ENCODE peak calls at places on chromosomes 11 and 22, in eight cellular contexts. One of them, this sample, is unnamed.

GRCh38 chr11:74675761-74676160 is 55.5 kb downstream of the CHRDL2 start:
- DNase-seq in fibroblast of pulmonary artery: no peak
- DNase-seq in HFF-Myc: no peak
- DNase-seq in non-pigmented ciliary epithelial cell: no peak
- DNase-seq in left lobe of liver: no peak
- DNase-seq in hepatic stellate cell: no peak
- DNase-seq in heart left ventricle: no peak
- DNase-seq in stimulated activated CD4-positive, alpha-beta T cell treated with anti-CD3 and anti-CD28 coated beads, Interleukin-4, amount 100 ng/mL, for 48 hours: no peak
- DNase-seq in this sample: no peak

GRCh38 chr11:114296190-114296978 is at the start of gene NNMT:
- DNase-seq in left lobe of liver: peak
- DNase-seq in heart left ventricle: peak
- DNase-seq in non-pigmented ciliary epithelial cell: peak
- DNase-seq in HFF-Myc: peak
- DNase-seq in hepatic stellate cell: peak
- DNase-seq in stimulated activated CD4-positive, alpha-beta T cell treated with anti-CD3 and anti-CD28 coated beads, Interleukin-4, amount 100 ng/mL, for 48 hours: no peak
- DNase-seq in fibroblast of pulmonary artery: peak
- DNase-seq in this sample: no peak

GRCh38 chr11:61553373-61554171 is 27.3 kb downstream of the SYT7 start:
- DNase-seq in left lobe of liver: no peak
- DNase-seq in fibroblast of pulmonary artery: no peak
- DNase-seq in HFF-Myc: no peak
- DNase-seq in heart left ventricle: no peak
- DNase-seq in non-pigmented ciliary epithelial cell: no peak
- DNase-seq in stimulated activated CD4-positive, alpha-beta T cell treated with anti-CD3 and anti-CD28 coated beads, Interleukin-4, amount 100 ng/mL, for 48 hours: no peak
- DNase-seq in hepatic stellate cell: no peak
- DNase-seq in this sample: peak

GRCh38 chr11:18383388-18384156 is 10.8 kb upstream of the LDHA start:
- DNase-seq in stimulated activated CD4-positive, alpha-beta T cell treated with anti-CD3 and anti-CD28 coated beads, Interleukin-4, amount 100 ng/mL, for 48 hours: peak
- DNase-seq in hepatic stellate cell: peak
- DNase-seq in non-pigmented ciliary epithelial cell: peak
- DNase-seq in HFF-Myc: peak
- DNase-seq in fibroblast of pulmonary artery: peak
- DNase-seq in left lobe of liver: peak
- DNase-seq in heart left ventricle: peak
- DNase-seq in this sample: peak

GRCh38 chr22:22745225-22746060 is 101.0 kb downstream of the GGTLC2 start:
- DNase-seq in non-pigmented ciliary epithelial cell: no peak
- DNase-seq in HFF-Myc: no peak
- DNase-seq in hepatic stellate cell: no peak
- DNase-seq in fibroblast of pulmonary artery: peak
- DNase-seq in heart left ventricle: no peak
- DNase-seq in left lobe of liver: no peak
- DNase-seq in stimulated activated CD4-positive, alpha-beta T cell treated with anti-CD3 and anti-CD28 coated beads, Interleukin-4, amount 100 ng/mL, for 48 hours: peak
- DNase-seq in this sample: peak

GRCh38 chr11:17972987-17973386 is 39.9 kb downstream of the SERGEF start:
- DNase-seq in heart left ventricle: peak
- DNase-seq in non-pigmented ciliary epithelial cell: peak
- DNase-seq in fibroblast of pulmonary artery: peak
- DNase-seq in left lobe of liver: no peak
- DNase-seq in HFF-Myc: peak
- DNase-seq in hepatic stellate cell: peak
- DNase-seq in stimulated activated CD4-positive, alpha-beta T cell treated with anti-CD3 and anti-CD28 coated beads, Interleukin-4, amount 100 ng/mL, for 48 hours: no peak
- DNase-seq in this sample: peak

GRCh38 chr11:1597981-1598380 is at the start of gene KRTAP5-2:
- DNase-seq in heart left ventricle: no peak
- DNase-seq in stimulated activated CD4-positive, alpha-beta T cell treated with anti-CD3 and anti-CD28 coated beads, Interleukin-4, amount 100 ng/mL, for 48 hours: no peak
- DNase-seq in non-pigmented ciliary epithelial cell: no peak
- DNase-seq in fibroblast of pulmonary artery: no peak
- DNase-seq in left lobe of liver: no peak
- DNase-seq in hepatic stellate cell: no peak
- DNase-seq in HFF-Myc: no peak
- DNase-seq in this sample: no peak

GRCh38 chr11:119529063-119529845 is 106.3 kb upstream of the THY1 start:
- DNase-seq in hepatic stellate cell: no peak
- DNase-seq in heart left ventricle: no peak
- DNase-seq in non-pigmented ciliary epithelial cell: no peak
- DNase-seq in left lobe of liver: no peak
- DNase-seq in fibroblast of pulmonary artery: no peak
- DNase-seq in HFF-Myc: no peak
- DNase-seq in stimulated activated CD4-positive, alpha-beta T cell treated with anti-CD3 and anti-CD28 coated beads, Interleukin-4, amount 100 ng/mL, for 48 hours: no peak
- DNase-seq in this sample: no peak

GRCh38 chr22:46586123-46586519 is 34.1 kb upstream of the GRAMD4 start:
- DNase-seq in non-pigmented ciliary epithelial cell: no peak
- DNase-seq in stimulated activated CD4-positive, alpha-beta T cell treated with anti-CD3 and anti-CD28 coated beads, Interleukin-4, amount 100 ng/mL, for 48 hours: no peak
- DNase-seq in heart left ventricle: peak
- DNase-seq in hepatic stellate cell: no peak
- DNase-seq in fibroblast of pulmonary artery: no peak
- DNase-seq in left lobe of liver: no peak
- DNase-seq in HFF-Myc: no peak
- DNase-seq in this sample: no peak

GRCh38 chr11:120120805-120121335 is 17.0 kb downstream of the TRIM29 start:
- DNase-seq in stimulated activated CD4-positive, alpha-beta T cell treated with anti-CD3 and anti-CD28 coated beads, Interleukin-4, amount 100 ng/mL, for 48 hours: no peak
- DNase-seq in fibroblast of pulmonary artery: no peak
- DNase-seq in non-pigmented ciliary epithelial cell: no peak
- DNase-seq in HFF-Myc: no peak
- DNase-seq in left lobe of liver: no peak
- DNase-seq in hepatic stellate cell: no peak
- DNase-seq in heart left ventricle: no peak
- DNase-seq in this sample: no peak

GRCh38 chr11:72814139-72814830 is at the start of gene ATG16L2:
- DNase-seq in stimulated activated CD4-positive, alpha-beta T cell treated with anti-CD3 and anti-CD28 coated beads, Interleukin-4, amount 100 ng/mL, for 48 hours: peak
- DNase-seq in HFF-Myc: no peak
- DNase-seq in left lobe of liver: peak
- DNase-seq in heart left ventricle: peak
- DNase-seq in non-pigmented ciliary epithelial cell: no peak
- DNase-seq in hepatic stellate cell: peak
- DNase-seq in fibroblast of pulmonary artery: peak
- DNase-seq in this sample: peak

GRCh38 chr22:23716811-23717801 is 26.3 kb downstream of the RGL4 start:
- DNase-seq in fibroblast of pulmonary artery: peak
- DNase-seq in left lobe of liver: peak
- DNase-seq in heart left ventricle: peak
- DNase-seq in stimulated activated CD4-positive, alpha-beta T cell treated with anti-CD3 and anti-CD28 coated beads, Interleukin-4, amount 100 ng/mL, for 48 hours: peak
- DNase-seq in hepatic stellate cell: peak
- DNase-seq in non-pigmented ciliary epithelial cell: peak
- DNase-seq in HFF-Myc: peak
- DNase-seq in this sample: peak

GRCh38 chr11:119355091-119355843 is 8.8 kb upstream of the MFRP start:
- DNase-seq in fibroblast of pulmonary artery: no peak
- DNase-seq in HFF-Myc: no peak
- DNase-seq in hepatic stellate cell: no peak
- DNase-seq in stimulated activated CD4-positive, alpha-beta T cell treated with anti-CD3 and anti-CD28 coated beads, Interleukin-4, amount 100 ng/mL, for 48 hours: no peak
- DNase-seq in non-pigmented ciliary epithelial cell: no peak
- DNase-seq in left lobe of liver: no peak
- DNase-seq in heart left ventricle: no peak
- DNase-seq in this sample: no peak

GRCh38 chr11:10743354-10744035 is 7.6 kb upstream of the CTR9 start:
- DNase-seq in left lobe of liver: no peak
- DNase-seq in non-pigmented ciliary epithelial cell: no peak
- DNase-seq in stimulated activated CD4-positive, alpha-beta T cell treated with anti-CD3 and anti-CD28 coated beads, Interleukin-4, amount 100 ng/mL, for 48 hours: no peak
- DNase-seq in heart left ventricle: no peak
- DNase-seq in hepatic stellate cell: no peak
- DNase-seq in fibroblast of pulmonary artery: no peak
- DNase-seq in HFF-Myc: no peak
- DNase-seq in this sample: no peak

GRCh38 chr11:2579315-2580060 is 120.3 kb downstream of the KCNQ1OT1 start:
- DNase-seq in hepatic stellate cell: no peak
- DNase-seq in non-pigmented ciliary epithelial cell: no peak
- DNase-seq in heart left ventricle: peak
- DNase-seq in left lobe of liver: peak
- DNase-seq in fibroblast of pulmonary artery: no peak
- DNase-seq in HFF-Myc: no peak
- DNase-seq in stimulated activated CD4-positive, alpha-beta T cell treated with anti-CD3 and anti-CD28 coated beads, Interleukin-4, amount 100 ng/mL, for 48 hours: no peak
- DNase-seq in this sample: peak

GRCh38 chr11:28858076-28858475 is 749.9 kb downstream of the METTL15 start:
- DNase-seq in hepatic stellate cell: no peak
- DNase-seq in stimulated activated CD4-positive, alpha-beta T cell treated with anti-CD3 and anti-CD28 coated beads, Interleukin-4, amount 100 ng/mL, for 48 hours: no peak
- DNase-seq in fibroblast of pulmonary artery: no peak
- DNase-seq in HFF-Myc: peak
- DNase-seq in non-pigmented ciliary epithelial cell: no peak
- DNase-seq in heart left ventricle: no peak
- DNase-seq in left lobe of liver: no peak
- DNase-seq in this sample: no peak

GRCh38 chr11:74492974-74493815 is at the start of gene LIPT2:
- DNase-seq in hepatic stellate cell: peak
- DNase-seq in stimulated activated CD4-positive, alpha-beta T cell treated with anti-CD3 and anti-CD28 coated beads, Interleukin-4, amount 100 ng/mL, for 48 hours: peak
- DNase-seq in non-pigmented ciliary epithelial cell: peak
- DNase-seq in left lobe of liver: peak
- DNase-seq in fibroblast of pulmonary artery: peak
- DNase-seq in heart left ventricle: peak
- DNase-seq in HFF-Myc: peak
- DNase-seq in this sample: peak

GRCh38 chr11:17008099-17008498 is 6.1 kb downstream of the PLEKHA7 start:
- DNase-seq in heart left ventricle: no peak
- DNase-seq in hepatic stellate cell: no peak
- DNase-seq in HFF-Myc: no peak
- DNase-seq in stimulated activated CD4-positive, alpha-beta T cell treated with anti-CD3 and anti-CD28 coated beads, Interleukin-4, amount 100 ng/mL, for 48 hours: no peak
- DNase-seq in left lobe of liver: peak
- DNase-seq in non-pigmented ciliary epithelial cell: no peak
- DNase-seq in fibroblast of pulmonary artery: no peak
- DNase-seq in this sample: no peak

GRCh38 chr11:121762820-121763219 is 310.1 kb upstream of the SORL1-AS1 start:
- DNase-seq in fibroblast of pulmonary artery: peak
- DNase-seq in heart left ventricle: peak
- DNase-seq in stimulated activated CD4-positive, alpha-beta T cell treated with anti-CD3 and anti-CD28 coated beads, Interleukin-4, amount 100 ng/mL, for 48 hours: no peak
- DNase-seq in left lobe of liver: no peak
- DNase-seq in non-pigmented ciliary epithelial cell: no peak
- DNase-seq in HFF-Myc: no peak
- DNase-seq in hepatic stellate cell: peak
- DNase-seq in this sample: peak

GRCh38 chr11:19173004-19173689 is 28.6 kb downstream of the CSRP3 start:
- DNase-seq in HFF-Myc: no peak
- DNase-seq in fibroblast of pulmonary artery: no peak
- DNase-seq in non-pigmented ciliary epithelial cell: no peak
- DNase-seq in stimulated activated CD4-positive, alpha-beta T cell treated with anti-CD3 and anti-CD28 coated beads, Interleukin-4, amount 100 ng/mL, for 48 hours: no peak
- DNase-seq in left lobe of liver: no peak
- DNase-seq in hepatic stellate cell: no peak
- DNase-seq in heart left ventricle: peak
- DNase-seq in this sample: no peak

GRCh38 chr22:29877620-29878019 is 5.4 kb upstream of the MTMR3 start:
- DNase-seq in heart left ventricle: no peak
- DNase-seq in non-pigmented ciliary epithelial cell: no peak
- DNase-seq in left lobe of liver: no peak
- DNase-seq in fibroblast of pulmonary artery: peak
- DNase-seq in HFF-Myc: no peak
- DNase-seq in hepatic stellate cell: peak
- DNase-seq in stimulated activated CD4-positive, alpha-beta T cell treated with anti-CD3 and anti-CD28 coated beads, Interleukin-4, amount 100 ng/mL, for 48 hours: no peak
- DNase-seq in this sample: no peak

GRCh38 chr11:121863126-121863525 is 252.9 kb downstream of the BLID start:
- DNase-seq in non-pigmented ciliary epithelial cell: no peak
- DNase-seq in fibroblast of pulmonary artery: no peak
- DNase-seq in HFF-Myc: no peak
- DNase-seq in left lobe of liver: no peak
- DNase-seq in hepatic stellate cell: no peak
- DNase-seq in stimulated activated CD4-positive, alpha-beta T cell treated with anti-CD3 and anti-CD28 coated beads, Interleukin-4, amount 100 ng/mL, for 48 hours: no peak
- DNase-seq in heart left ventricle: no peak
- DNase-seq in this sample: no peak

GRCh38 chr11:57073121-57073520 is 84.4 kb downstream of the OR5AK2 start:
- DNase-seq in stimulated activated CD4-positive, alpha-beta T cell treated with anti-CD3 and anti-CD28 coated beads, Interleukin-4, amount 100 ng/mL, for 48 hours: no peak
- DNase-seq in hepatic stellate cell: no peak
- DNase-seq in heart left ventricle: no peak
- DNase-seq in fibroblast of pulmonary artery: peak
- DNase-seq in left lobe of liver: no peak
- DNase-seq in HFF-Myc: no peak
- DNase-seq in non-pigmented ciliary epithelial cell: no peak
- DNase-seq in this sample: no peak

GRCh38 chr11:85718991-85719807 is 33.2 kb upstream of the CCDC89 start:
- DNase-seq in non-pigmented ciliary epithelial cell: peak
- DNase-seq in fibroblast of pulmonary artery: peak
- DNase-seq in heart left ventricle: peak
- DNase-seq in stimulated activated CD4-positive, alpha-beta T cell treated with anti-CD3 and anti-CD28 coated beads, Interleukin-4, amount 100 ng/mL, for 48 hours: no peak
- DNase-seq in hepatic stellate cell: peak
- DNase-seq in left lobe of liver: no peak
- DNase-seq in HFF-Myc: peak
- DNase-seq in this sample: no peak

GRCh38 chr11:120013325-120014250 is 124.3 kb downstream of the TRIM29 start:
- DNase-seq in fibroblast of pulmonary artery: peak
- DNase-seq in HFF-Myc: no peak
- DNase-seq in hepatic stellate cell: peak
- DNase-seq in non-pigmented ciliary epithelial cell: peak
- DNase-seq in stimulated activated CD4-positive, alpha-beta T cell treated with anti-CD3 and anti-CD28 coated beads, Interleukin-4, amount 100 ng/mL, for 48 hours: no peak
- DNase-seq in heart left ventricle: peak
- DNase-seq in left lobe of liver: peak
- DNase-seq in this sample: peak

GRCh38 chr11:9315078-9315688 is 790 bp upstream of the TMEM41B start:
- DNase-seq in HFF-Myc: no peak
- DNase-seq in stimulated activated CD4-positive, alpha-beta T cell treated with anti-CD3 and anti-CD28 coated beads, Interleukin-4, amount 100 ng/mL, for 48 hours: no peak
- DNase-seq in hepatic stellate cell: no peak
- DNase-seq in non-pigmented ciliary epithelial cell: no peak
- DNase-seq in heart left ventricle: no peak
- DNase-seq in left lobe of liver: no peak
- DNase-seq in fibroblast of pulmonary artery: no peak
- DNase-seq in this sample: no peak

GRCh38 chr11:62128835-62129234 is 5.0 kb downstream of the INCENP start:
- DNase-seq in fibroblast of pulmonary artery: no peak
- DNase-seq in non-pigmented ciliary epithelial cell: no peak
- DNase-seq in left lobe of liver: no peak
- DNase-seq in stimulated activated CD4-positive, alpha-beta T cell treated with anti-CD3 and anti-CD28 coated beads, Interleukin-4, amount 100 ng/mL, for 48 hours: no peak
- DNase-seq in hepatic stellate cell: no peak
- DNase-seq in heart left ventricle: no peak
- DNase-seq in HFF-Myc: no peak
- DNase-seq in this sample: no peak

GRCh38 chr11:4044971-4045646 is 49.5 kb upstream of the RRM1 start:
- DNase-seq in hepatic stellate cell: no peak
- DNase-seq in left lobe of liver: no peak
- DNase-seq in HFF-Myc: no peak
- DNase-seq in heart left ventricle: peak
- DNase-seq in stimulated activated CD4-positive, alpha-beta T cell treated with anti-CD3 and anti-CD28 coated beads, Interleukin-4, amount 100 ng/mL, for 48 hours: no peak
- DNase-seq in fibroblast of pulmonary artery: no peak
- DNase-seq in non-pigmented ciliary epithelial cell: no peak
- DNase-seq in this sample: peak

This sample was measured in BE2C.